ENCODE peak calls at places on chromosomes 11 and 22, in five cellular contexts. B is transverse colon, D is GM23338, R is GM12878, J is SK-N-SH. F is an unnamed sample.

GRCh38 chr11:36023922-36024321 is 80.1 kb downstream of the LDLRAD3 start:
- DNase-seq in B (no peak), D (no peak), R (no peak), J (no peak), F (no peak)

GRCh38 chr22:40342521-40342920 is 3.8 kb upstream of the ADSL start:
- DNase-seq in B (no peak), D (no peak), R (no peak), J (no peak), F (no peak)

GRCh38 chr11:8192016-8192895 is 23.4 kb upstream of the RIC3 start:
- DNase-seq in B (peak), D (peak), R (no peak), J (peak), F (peak)

GRCh38 chr11:110093407-110094297 is 460 bp downstream of the ZC3H12C start:
- DNase-seq in B (peak), D (peak), R (no peak), J (peak), F (no peak)

GRCh38 chr11:107991868-107992414 is 16.8 kb upstream of the CUL5 start:
- DNase-seq in B (no peak), D (peak), R (no peak), J (no peak), F (no peak)

GRCh38 chr11:114088216-114088615 is 28.7 kb downstream of the ZBTB16 start:
- DNase-seq in B (no peak), D (no peak), R (no peak), J (no peak), F (no peak)

GRCh38 chr11:35218956-35219355 is 80.0 kb downstream of the CD44 start:
- DNase-seq in B (no peak), D (no peak), R (no peak), J (no peak), F (no peak)

GRCh38 chr11:10604340-10604748 is 35.9 kb upstream of the LYVE1 start:
- DNase-seq in B (peak), D (no peak), R (no peak), J (no peak), F (peak)

GRCh38 chr11:132424433-132424832 is 1054.0 kb downstream of the NTM start:
- DNase-seq in B (no peak), D (no peak), R (no peak), J (no peak), F (no peak)

GRCh38 chr11:130209128-130209932 is 49.7 kb downstream of the ST14 start:
- DNase-seq in B (peak), D (no peak), R (no peak), J (peak), F (no peak)

GRCh38 chr11:123454060-123454651 is 24.1 kb downstream of the GRAMD1B start:
- DNase-seq in B (peak), D (no peak), R (no peak), J (no peak), F (no peak)

DNA sequence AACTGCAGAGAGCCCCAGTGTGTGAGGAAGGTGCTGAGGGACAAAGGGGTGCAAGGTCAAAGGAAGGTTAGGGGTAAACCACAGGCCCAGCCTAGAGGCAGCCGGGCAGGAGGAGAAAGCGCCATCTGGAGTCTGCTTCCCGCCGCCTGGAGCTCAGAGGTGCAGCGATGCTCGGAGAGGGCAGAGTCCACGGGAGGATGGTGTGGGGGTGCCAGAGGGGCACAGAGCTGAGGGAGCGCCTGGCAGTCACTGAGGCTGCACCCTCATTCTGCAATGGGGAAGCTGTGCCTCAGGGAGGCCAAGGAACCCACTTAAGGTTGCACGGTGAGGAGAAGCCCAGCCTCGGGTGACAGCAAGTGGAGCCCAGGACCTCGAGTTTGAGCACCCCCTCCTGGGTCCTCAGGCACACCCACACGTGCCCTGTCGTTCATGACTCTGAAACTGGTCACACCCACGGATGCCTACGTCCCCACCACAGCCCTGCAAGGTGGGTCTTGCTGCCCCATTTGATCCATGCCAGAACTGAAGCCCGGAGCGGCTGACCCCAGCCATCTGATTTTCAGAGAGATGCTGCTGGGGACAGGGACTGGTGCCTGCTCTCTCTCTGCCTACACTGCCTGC is 1.6 kb downstream of the IL2RB start:
- DNase-seq in B (no peak), D (no peak), R (no peak), J (no peak), F (no peak)
- H3K27ac ChIP-seq in B (no peak), D (no peak), R (peak), J (no peak), F (no peak)

GRCh38 chr11:66495401-66495844 is 15.0 kb upstream of the BBS1 start:
- DNase-seq in B (no peak), D (peak), R (no peak), J (no peak), F (no peak)

GRCh38 chr11:66494935-66495334 is 14.7 kb downstream of the DPP3 start:
- DNase-seq in B (no peak), D (peak), R (no peak), J (no peak), F (no peak)

GRCh38 chr11:66494458-66494857 is 14.2 kb downstream of the DPP3 start:
- DNase-seq in B (no peak), D (no peak), R (no peak), J (no peak), F (no peak)

GRCh38 chr11:66497206-66497605 is 13.2 kb upstream of the BBS1 start:
- DNase-seq in B (no peak), D (no peak), R (no peak), J (no peak), F (no peak)

DNA sequence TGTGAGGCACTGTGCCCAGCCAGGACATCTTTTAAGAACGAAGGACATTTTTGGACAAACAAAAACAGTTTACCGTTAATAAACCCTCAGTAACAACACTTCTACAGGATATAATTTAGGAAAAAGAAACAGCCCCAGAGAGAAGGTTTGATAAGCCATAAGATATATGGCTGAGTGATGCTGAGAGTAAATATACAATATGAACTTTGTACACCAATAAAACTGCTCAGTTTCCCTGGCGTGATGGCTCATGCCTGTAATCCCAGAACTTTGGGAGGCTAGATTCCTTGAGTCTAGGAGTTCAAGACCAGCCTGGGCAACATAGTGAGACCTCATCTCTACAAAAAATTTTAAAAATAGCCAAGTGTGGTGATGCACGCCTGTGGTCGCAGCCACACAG is 11.9 kb upstream of the BBS1 start:
- DNase-seq in B (no peak), D (no peak), R (no peak), J (no peak), F (no peak)
- TF ChIP-seq POLR2AphosphoS5 in B (no peak), D (no peak), R (no peak), J (no peak), F (no peak)

GRCh38 chr11:521179-521688 is 14.1 kb downstream of the HRAS start:
- DNase-seq in B (no peak), D (no peak), R (no peak), J (no peak), F (no peak)

GRCh38 chr11:518463-519202 is 11.6 kb upstream of the RNH1 start:
- DNase-seq in B (peak), D (peak), R (no peak), J (peak), F (peak)

GRCh38 chr11:516400-516799 is 9.4 kb upstream of the RNH1 start:
- DNase-seq in B (no peak), D (no peak), R (no peak), J (no peak), F (no peak)

GRCh38 chr11:515131-515530 is 8.1 kb upstream of the RNH1 start:
- DNase-seq in B (no peak), D (no peak), R (no peak), J (no peak), F (no peak)

GRCh38 chr11:520428-521178 is 13.6 kb upstream of the RNH1 start:
- DNase-seq in B (no peak), D (no peak), R (no peak), J (no peak), F (no peak)
- TF ChIP-seq CTCF in B (no peak), D (peak), R (peak), J (no peak), F (no peak)

DNA sequence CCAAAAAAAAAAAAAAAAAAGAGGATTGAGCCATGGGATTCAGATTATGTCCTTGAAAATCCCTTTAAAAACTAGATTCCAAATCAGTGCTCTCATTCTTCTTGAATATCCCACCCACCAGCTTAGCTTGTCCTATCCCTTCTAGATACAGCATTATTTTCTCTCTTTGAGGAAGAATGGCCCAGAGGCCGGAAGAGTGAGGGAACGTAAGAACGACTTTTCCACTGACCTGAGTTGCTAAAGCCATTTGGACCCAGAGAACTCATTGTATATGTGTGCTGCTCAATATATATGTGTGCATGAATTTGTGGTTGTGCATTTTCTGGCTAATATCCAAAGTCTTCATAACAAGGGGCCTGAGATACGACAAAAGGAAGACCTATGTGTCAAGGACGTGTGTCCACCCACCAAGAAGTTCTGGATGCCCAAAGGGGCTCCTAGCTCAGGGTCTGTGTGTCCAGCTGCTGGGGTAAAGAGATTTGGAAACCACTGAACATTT is 35.0 kb upstream of the CREB3L1 start:
- DNase-seq in B (no peak), D (no peak), R (no peak), J (no peak), F (no peak)
- H3K27ac ChIP-seq in B (peak), D (peak), R (peak), J (peak), F (peak)

DNA sequence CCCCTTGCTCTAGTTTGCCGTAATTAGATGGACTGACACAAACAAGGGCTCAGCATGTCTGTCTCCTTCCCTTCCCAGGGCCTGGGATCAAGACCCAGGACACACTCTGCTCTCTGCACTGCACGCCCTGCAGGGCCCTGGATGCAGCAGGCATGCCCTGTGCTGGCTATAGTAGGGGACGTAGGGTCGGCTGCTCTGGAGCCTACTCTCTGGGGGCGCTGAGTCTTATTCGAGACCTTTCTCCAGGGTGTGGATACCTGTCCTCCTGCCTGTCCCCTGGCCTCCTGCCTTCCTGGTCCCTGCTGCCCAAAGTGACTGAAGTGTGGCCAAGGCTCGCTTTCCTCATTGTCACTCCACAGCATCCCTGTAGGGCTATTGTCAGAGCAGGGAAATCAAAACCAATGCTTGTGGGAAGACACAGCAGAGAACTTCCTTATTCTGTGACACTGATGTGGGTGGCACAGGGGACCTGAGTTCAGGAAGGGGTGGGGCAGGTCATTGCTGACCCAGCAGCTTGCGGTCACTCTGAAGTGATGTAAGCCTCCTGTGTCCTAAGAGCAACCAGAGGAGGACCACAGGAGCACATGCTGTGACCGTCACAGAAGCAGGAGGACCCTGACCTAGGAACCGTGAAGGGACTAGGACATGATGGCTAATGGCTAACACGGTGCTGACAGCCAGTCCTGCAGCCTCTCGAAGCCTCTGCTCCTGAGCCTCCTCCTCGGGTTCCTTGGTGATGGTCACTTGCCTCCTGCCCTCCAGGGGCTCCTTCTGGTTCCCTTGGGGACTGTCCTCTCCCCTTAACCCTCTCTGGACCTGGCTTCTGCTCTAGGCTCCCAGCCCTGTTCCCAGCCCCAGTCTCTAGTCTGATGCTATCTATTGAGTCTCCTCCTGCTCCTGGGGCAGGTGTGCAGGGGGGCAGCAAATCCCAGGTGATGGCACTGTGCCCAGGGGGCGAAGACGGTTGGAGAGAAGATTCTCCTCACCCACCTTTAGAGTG is 10.3 kb downstream of the APOBEC3A start:
- DNase-seq in B (peak), D (no peak), R (no peak), J (no peak), F (peak)
- TF ChIP-seq POLR2AphosphoS5 in B (no peak), D (no peak), R (no peak), J (no peak), F (no peak)

GRCh38 chr22:39317084-39317755 is 2.2 kb downstream of the RPL3 start:
- DNase-seq in B (peak), D (no peak), R (no peak), J (no peak), F (peak)

GRCh38 chr22:39317756-39318506 is 1.5 kb downstream of the RPL3 start:
- DNase-seq in B (no peak), D (no peak), R (no peak), J (no peak), F (no peak)

GRCh38 chr22:39318507-39319283 is 728 bp downstream of the RPL3 start:
- DNase-seq in B (peak), D (no peak), R (no peak), J (no peak), F (no peak)

GRCh38 chr22:39316440-39317083 is 2.9 kb downstream of the RPL3 start:
- DNase-seq in B (peak), D (peak), R (peak), J (peak), F (peak)

GRCh38 chr22:39319284-39320170 is at the start of gene RPL3:
- DNase-seq in B (peak), D (peak), R (peak), J (peak), F (peak)
- TF ChIP-seq CTCF in B (peak), D (no peak), R (no peak), J (no peak), F (no peak)